ENCODE peak calls at places on chromosomes 4 and X, in nine cellular contexts. H, G, I, W, R, N, M, C and L are unnamed samples.

GRCh38 chr4:123046096-123046495 is 123.7 kb upstream of the NUDT6 start:
- DNase-seq in W (no peak), R (peak), H (no peak), I (no peak), M (no peak), G (no peak), C (no peak), N (no peak), L (no peak)

GRCh38 chrX:13074297-13075262 is 30.2 kb upstream of the FAM9C start:
- DNase-seq in W (no peak), R (no peak), H (no peak), C (no peak), N (no peak), M (no peak), G (no peak), I (no peak), L (peak)

GRCh38 chr4:91840359-91840758 is 463.4 kb upstream of the GRID2 start:
- DNase-seq in C (no peak), W (no peak), N (no peak), H (no peak), G (no peak), M (no peak), R (no peak), I (no peak), L (no peak)

GRCh38 chr4:186770446-186771175 is 47.0 kb upstream of the FAT1 start:
- DNase-seq in N (no peak), C (no peak), R (peak), H (peak), G (no peak), M (no peak), I (peak), W (peak), L (no peak)

GRCh38 chrX:13506574-13506973 is 62.8 kb upstream of the EGFL6 start:
- DNase-seq in M (no peak), I (peak), H (peak), N (no peak), C (no peak), W (peak), G (no peak), R (peak), L (no peak)

GRCh38 chr4:1407657-1408333 is 1.6 kb upstream of the NKX1-1 start:
- DNase-seq in H (no peak), M (no peak), R (no peak), W (no peak), I (no peak), C (peak), N (no peak), G (peak), L (no peak)

GRCh38 chr4:15691346-15692140 is 9.9 kb downstream of the FAM200B start:
- DNase-seq in N (no peak), R (no peak), H (peak), G (no peak), C (no peak), M (no peak), W (no peak), I (peak), L (no peak)

GRCh38 chr4:102263024-102263787 is 82.1 kb downstream of the SLC39A8 start:
- DNase-seq in C (no peak), H (peak), I (peak), G (no peak), N (no peak), R (peak), W (peak), M (peak), L (peak)

GRCh38 chr4:169305651-169306050 is 34.9 kb upstream of the SH3RF1 start:
- DNase-seq in R (no peak), G (no peak), M (no peak), I (no peak), N (no peak), H (peak), C (no peak), W (no peak), L (no peak)

GRCh38 chr4:41178372-41179085 is 35.8 kb downstream of the APBB2 start:
- DNase-seq in H (peak), N (no peak), G (no peak), C (no peak), I (peak), R (peak), M (no peak), W (peak), L (no peak)

GRCh38 chr4:73891739-73892405 is 22.7 kb downstream of the CXCL1 start:
- DNase-seq in R (peak), I (peak), C (no peak), M (no peak), W (peak), N (no peak), G (no peak), H (peak), L (no peak)

GRCh38 chrX:55007633-55008032 is 7.5 kb downstream of the APEX2 start:
- DNase-seq in M (no peak), C (no peak), G (no peak), H (peak), R (peak), W (peak), N (no peak), I (peak), L (no peak)

GRCh38 chr4:3054169-3054759 is 20.1 kb downstream of the HTT-AS start:
- DNase-seq in H (no peak), M (no peak), R (no peak), W (no peak), C (no peak), G (no peak), I (no peak), N (no peak), L (no peak)

GRCh38 chrX:107718156-107718621 is 57.4 kb downstream of the TSC22D3 start:
- DNase-seq in N (peak), W (peak), I (peak), C (no peak), M (no peak), H (peak), G (peak), R (peak), L (no peak)

GRCh38 chrX:154758696-154759095 is 4.0 kb upstream of the DKC1 start:
- DNase-seq in M (no peak), W (no peak), G (no peak), R (no peak), I (no peak), C (no peak), N (no peak), H (no peak), L (no peak)

GRCh38 chrX:154761977-154762528 is 611 bp upstream of the DKC1 start:
- DNase-seq in W (no peak), M (no peak), G (no peak), N (no peak), H (no peak), I (no peak), R (no peak), C (no peak), L (no peak)

GRCh38 chrX:154762529-154763296 is at the start of gene DKC1:
- DNase-seq in C (peak), N (peak), H (peak), I (peak), G (peak), M (peak), W (peak), R (peak), L (peak)
- TF ChIP-seq CTCF in C (no peak), N (peak), H (peak), I (no peak), G (no peak), M (no peak), W (no peak), R (peak), L (no peak)

GRCh38 chrX:153495362-153495751 is 577 bp downstream of the BGN start:
- DNase-seq in G (no peak), C (no peak), I (no peak), M (no peak), W (peak), H (peak), N (no peak), R (no peak), L (no peak)

GRCh38 chrX:153495903-153496629 is 1.3 kb downstream of the BGN start:
- DNase-seq in N (no peak), H (no peak), W (no peak), G (no peak), I (no peak), C (no peak), M (no peak), R (no peak), L (no peak)

GRCh38 chrX:153493085-153493484 is 1.7 kb upstream of the BGN start:
- DNase-seq in G (no peak), C (no peak), I (no peak), R (no peak), W (no peak), N (no peak), H (no peak), M (no peak), L (no peak)

GRCh38 chrX:153494061-153494460 is 719 bp upstream of the BGN start:
- DNase-seq in C (no peak), I (peak), R (no peak), W (no peak), H (no peak), M (no peak), G (no peak), N (no peak), L (no peak)

GRCh38 chrX:153494541-153495361 is at the start of gene BGN:
- DNase-seq in G (no peak), C (no peak), R (no peak), I (peak), N (no peak), W (peak), M (no peak), H (peak), L (no peak)
- H3K4me3 ChIP-seq in G (peak), C (peak), R (peak), I (peak), N (peak), W (peak), M (no peak), H (peak), L (no peak)

GRCh38 chr4:183636488-183636887 is 22.5 kb downstream of the RWDD4 start:
- DNase-seq in C (no peak), W (no peak), I (no peak), M (no peak), R (no peak), G (no peak), H (peak), N (no peak), L (no peak)
- TF ChIP-seq CTCF in C (no peak), W (no peak), I (no peak), M (no peak), R (no peak), G (no peak), H (no peak), N (no peak), L (no peak)

DNA sequence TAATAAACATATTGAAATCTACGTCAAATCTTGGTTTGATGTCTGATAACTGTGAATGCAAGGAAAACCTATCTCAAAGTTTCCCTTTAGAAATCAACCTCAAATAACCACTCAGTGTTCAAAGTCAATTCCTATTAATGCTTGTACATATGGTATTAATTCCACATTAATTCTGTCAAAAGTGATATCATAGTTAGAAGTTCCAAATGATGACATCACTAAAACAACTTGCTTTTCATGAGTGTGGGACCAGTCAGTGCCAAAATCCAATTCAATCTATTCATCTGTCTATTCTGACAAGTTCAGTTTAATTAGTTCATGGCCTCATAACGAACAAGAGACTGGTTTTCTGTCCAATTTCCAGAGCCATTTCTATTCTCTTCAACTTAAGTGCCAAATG is 476.3 kb downstream of the RAB28 start:
- DNase-seq in I (no peak), N (no peak), G (no peak), R (no peak), C (no peak), W (no peak), M (no peak), H (no peak), L (no peak)
- H3K4me3 ChIP-seq in I (no peak), N (no peak), G (no peak), R (no peak), C (no peak), W (no peak), M (no peak), H (no peak), L (no peak)

GRCh38 chr4:153347117-153347516 is 2.6 kb downstream of the MND1 start:
- DNase-seq in M (no peak), W (no peak), G (no peak), I (no peak), N (no peak), H (no peak), C (no peak), R (no peak), L (no peak)

GRCh38 chr4:153346031-153346430 is 1.5 kb downstream of the MND1 start:
- DNase-seq in M (no peak), C (no peak), I (no peak), G (no peak), N (no peak), R (no peak), H (no peak), W (peak), L (no peak)

GRCh38 chr4:153346563-153346962 is 2.1 kb downstream of the MND1 start:
- DNase-seq in W (peak), C (no peak), M (no peak), I (no peak), N (no peak), H (no peak), R (no peak), G (no peak), L (no peak)

GRCh38 chr4:153349206-153349805 is 4.8 kb downstream of the MND1 start:
- DNase-seq in M (no peak), C (no peak), G (no peak), R (no peak), W (no peak), N (no peak), I (no peak), H (no peak), L (no peak)

DNA sequence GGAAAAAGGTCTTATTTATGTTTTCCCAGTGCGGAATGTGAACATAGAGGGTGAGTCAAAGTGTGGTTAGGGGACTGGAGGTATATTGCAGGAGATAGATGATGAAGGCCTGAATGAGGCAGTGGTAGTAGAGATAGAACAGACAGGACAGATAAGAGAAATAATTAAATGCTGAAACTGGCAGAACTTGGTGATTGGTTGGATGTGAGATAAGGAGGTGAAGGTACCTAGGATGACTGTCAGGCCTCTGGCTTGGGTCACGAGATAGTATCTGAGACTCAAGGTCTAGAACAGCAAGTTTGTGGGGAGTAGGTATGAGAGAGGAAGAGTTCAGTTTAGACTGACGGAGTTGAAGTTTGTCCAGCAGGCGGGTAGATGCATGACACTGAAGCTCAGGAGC is 3.5 kb downstream of the MND1 start:
- DNase-seq in H (peak), I (no peak), R (no peak), N (no peak), C (no peak), M (no peak), G (no peak), W (no peak), L (no peak)
- TF ChIP-seq CTCF in H (no peak), I (no peak), R (no peak), N (no peak), C (no peak), M (no peak), G (no peak), W (no peak), L (no peak)

GRCh38 chr4:76690906-76691275 is 207.1 kb downstream of the SOWAHB start:
- DNase-seq in W (peak), H (no peak), R (no peak), G (no peak), C (no peak), I (no peak), N (no peak), M (no peak), L (no peak)
- H3K4me3 ChIP-seq in W (peak), H (no peak), R (peak), G (peak), C (no peak), I (no peak), N (no peak), M (no peak), L (no peak)

GRCh38 chr4:121675715-121676114 is 21.1 kb downstream of the ANXA5 start:
- DNase-seq in I (peak), M (no peak), R (no peak), G (no peak), C (no peak), W (peak), H (peak), N (no peak), L (no peak)
- TF ChIP-seq CTCF in I (peak), M (no peak), R (peak), G (no peak), C (no peak), W (peak), H (peak), N (no peak), L (no peak)

GRCh38 chrX:131854586-131854985 is 168.5 kb upstream of the STK26 start:
- DNase-seq in C (no peak), H (peak), G (no peak), R (no peak), W (peak), M (no peak), I (peak), N (no peak), L (no peak)

DNA sequence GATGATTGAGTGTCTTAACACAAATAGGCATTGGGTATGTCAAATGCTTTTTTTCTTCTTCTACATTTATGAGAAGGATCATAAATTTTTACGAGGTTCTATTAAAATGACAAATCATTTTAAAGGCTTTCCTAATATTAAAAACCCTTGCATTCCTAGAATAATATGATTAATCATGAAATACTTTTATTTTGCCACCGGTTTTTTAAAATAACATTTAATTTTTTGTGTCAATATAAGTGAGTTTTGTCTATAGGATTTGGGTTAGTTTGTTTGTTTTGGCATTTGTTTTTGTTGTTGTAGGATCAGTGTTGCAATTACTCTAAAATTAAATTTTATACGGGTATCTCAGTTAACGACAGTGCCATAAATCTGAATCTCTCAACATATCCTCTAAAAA is 169.7 kb upstream of the STK26 start:
- DNase-seq in N (no peak), M (no peak), H (no peak), R (no peak), G (no peak), I (no peak), C (no peak), W (no peak), L (no peak)
- H3K4me3 ChIP-seq in N (no peak), M (no peak), H (no peak), R (no peak), G (no peak), I (no peak), C (no peak), W (no peak), L (no peak)

DNA sequence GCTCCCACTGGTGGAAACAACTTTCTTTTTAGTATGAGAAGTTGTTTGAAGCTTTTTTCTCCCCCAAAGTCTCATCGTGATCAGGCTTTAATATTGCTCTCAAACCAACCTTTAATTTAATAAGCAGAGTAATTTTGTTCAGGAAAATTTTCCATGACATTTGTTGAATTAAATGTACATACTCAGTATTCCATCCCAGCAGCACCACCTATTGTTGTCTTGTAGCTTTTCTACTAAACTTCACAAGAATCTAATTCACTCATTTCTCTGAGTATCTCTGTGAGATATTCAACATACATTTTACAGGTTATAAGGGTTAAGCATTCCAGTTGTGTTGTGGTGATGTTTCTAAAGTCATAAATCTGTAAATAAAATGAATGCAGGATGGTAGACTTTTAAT is 218.3 kb upstream of the HAND2 start:
- DNase-seq in W (peak), C (no peak), G (no peak), R (no peak), I (peak), H (no peak), M (no peak), N (no peak), L (no peak)
- TF ChIP-seq CTCF in W (no peak), C (no peak), G (no peak), R (peak), I (peak), H (no peak), M (no peak), N (no peak), L (no peak)